ENCODE peak calls at places on chromosomes 1 and 21, in seven cellular contexts. H is nephron progenitor cell, S is fibroblast of lung, U is activated gamma-delta T cell treated with Interleukin-2 at 50 U/mL for 16 hours, T is aorta, X is OCI-M1, D is iPS-NIHi11. B is an unnamed sample.

GRCh38 chr1:26016258-26016943 is 5.2 kb upstream of the EXTL1 start:
- DNase-seq in U (no peak), X (no peak), D (no peak), S (no peak), T (no peak), H (no peak), B (no peak)

GRCh38 chr1:224707849-224708725 is 92.0 kb downstream of the CNIH3 start:
- DNase-seq in D (no peak), T (no peak), S (peak), H (no peak), U (no peak), X (no peak), B (no peak)

GRCh38 chr1:33010946-33011731 is 25.5 kb downstream of the AK2 start:
- DNase-seq in H (no peak), S (peak), T (no peak), D (no peak), U (no peak), X (no peak), B (no peak)

GRCh38 chr1:179105393-179105792 is 23.5 kb downstream of the TOR3A start:
- DNase-seq in X (no peak), S (no peak), D (peak), H (no peak), U (no peak), T (no peak), B (no peak)

GRCh38 chr21:45550552-45551210 is 8.4 kb upstream of the SLC19A1 start:
- DNase-seq in D (no peak), U (no peak), S (peak), X (peak), T (peak), H (no peak), B (no peak)

GRCh38 chr1:244758700-244759099 is 76.8 kb upstream of the COX20 start:
- DNase-seq in U (no peak), H (no peak), S (no peak), X (no peak), D (no peak), T (no peak), B (no peak)

GRCh38 chr1:36472656-36473055 is 8.5 kb upstream of the MRPS15 start:
- DNase-seq in H (no peak), X (no peak), S (no peak), T (no peak), U (no peak), D (no peak), B (no peak)

GRCh38 chr1:165284471-165284870 is 72.0 kb downstream of the LMX1A start:
- DNase-seq in X (no peak), T (no peak), S (no peak), H (no peak), U (no peak), D (no peak), B (no peak)

GRCh38 chr1:218953448-218953847 is 220.2 kb upstream of the LYPLAL1 start:
- DNase-seq in S (no peak), T (no peak), U (no peak), X (no peak), D (no peak), H (no peak), B (no peak)

GRCh38 chr1:154943649-154944421 is 7.3 kb upstream of the PMVK start:
- DNase-seq in H (peak), T (no peak), S (peak), X (peak), U (no peak), D (peak), B (peak)

GRCh38 chr1:244834596-244835275 is 722 bp upstream of the COX20 start:
- DNase-seq in D (peak), T (peak), U (peak), H (no peak), X (peak), S (peak), B (peak)

GRCh38 chr1:1920608-1921458 is 1.8 kb upstream of the TMEM52 start:
- DNase-seq in U (no peak), X (no peak), T (no peak), D (no peak), H (no peak), S (no peak), B (peak)

GRCh38 chr1:50369830-50370229 is 53.4 kb downstream of the DMRTA2 start:
- DNase-seq in S (no peak), U (no peak), H (no peak), T (no peak), D (peak), X (no peak), B (peak)

GRCh38 chr1:226958300-226958699 is 18.2 kb downstream of the COQ8A start:
- DNase-seq in D (no peak), X (no peak), T (no peak), H (no peak), S (no peak), U (no peak), B (no peak)

GRCh38 chr1:230327892-230328284 is 98.2 kb downstream of the PGBD5 start:
- DNase-seq in T (no peak), U (no peak), X (no peak), H (no peak), D (no peak), S (no peak), B (no peak)

GRCh38 chr1:207463021-207463420 is 8.9 kb downstream of the CR2 start:
- DNase-seq in H (no peak), U (no peak), D (no peak), X (peak), T (no peak), S (no peak), B (no peak)

GRCh38 chr1:27398405-27399149 is 6.2 kb downstream of the GPR3 start:
- DNase-seq in D (no peak), U (no peak), H (no peak), T (no peak), X (no peak), S (no peak), B (no peak)

GRCh38 chr1:27967106-27967883 is 7.5 kb downstream of the XKR8 start:
- DNase-seq in T (no peak), X (no peak), U (no peak), S (no peak), H (no peak), D (no peak), B (no peak)

GRCh38 chr1:174968750-174969244 is 30.9 kb upstream of the CACYBP start:
- DNase-seq in H (no peak), T (no peak), X (peak), U (peak), S (peak), D (no peak), B (no peak)

GRCh38 chr1:29577512-29577911 is 341.2 kb downstream of the PTPRU start:
- DNase-seq in X (no peak), U (no peak), S (no peak), T (no peak), H (peak), D (peak), B (no peak)

GRCh38 chr1:77281491-77282186 is at the start of gene AK5:
- DNase-seq in D (peak), U (peak), X (no peak), H (peak), S (peak), T (peak), B (peak)

GRCh38 chr1:15401391-15402055 is 8.2 kb upstream of the EFHD2 start:
- DNase-seq in H (no peak), X (no peak), T (no peak), U (no peak), D (no peak), S (no peak), B (no peak)

GRCh38 chr1:67674260-67675011 is 10.6 kb upstream of the GADD45A start:
- DNase-seq in H (peak), T (no peak), D (peak), S (peak), U (peak), X (peak), B (peak)

GRCh38 chr1:7643445-7643844 is 127.7 kb upstream of the VAMP3 start:
- DNase-seq in D (no peak), X (no peak), S (peak), H (no peak), U (no peak), T (peak), B (no peak)